ENCODE peak calls at places on chromosome 3, in seven cellular contexts. I is IMR-90, T is tibial nerve, C is testis, S is prostate gland, D is GM12878, Q is heart left ventricle. E is an unnamed sample.

GRCh38 chr3:72152551-72153476 is 367.9 kb upstream of the PROK2 start:
- DNase-seq in S (peak; percentile 85), T (peak; percentile 67), Q (peak; percentile 80), I (peak; percentile 69), D (no peak), C (peak; percentile 89), E (no peak)

GRCh38 chr3:52570076-52570475 is 33.7 kb downstream of the UQCC5 start:
- DNase-seq in D (no peak), T (no peak), I (peak; percentile 54), Q (no peak), C (no peak), S (no peak), E (no peak)

GRCh38 chr3:153634683-153635082 is 472.7 kb downstream of the RAP2B start:
- DNase-seq in T (no peak), S (no peak), Q (no peak), D (no peak), I (no peak), C (peak; percentile 34), E (no peak)

GRCh38 chr3:71602256-71602655 is 18.7 kb upstream of the FOXP1 start:
- DNase-seq in C (no peak), I (no peak), Q (no peak), D (no peak), S (no peak), T (no peak), E (no peak)

GRCh38 chr3:15291589-15292541 is 40.5 kb downstream of the SH3BP5 start:
- DNase-seq in I (no peak), T (no peak), D (peak; percentile 89), Q (no peak), S (no peak), C (no peak), E (no peak)

GRCh38 chr3:42101048-42101447 is 9.9 kb downstream of the TRAK1 start:
- DNase-seq in I (peak; percentile 79), Q (peak; percentile 56), T (peak; percentile 66), D (no peak), C (no peak), S (no peak), E (no peak)

GRCh38 chr3:186277268-186277909 is 84.6 kb downstream of the DGKG start:
- DNase-seq in C (peak; percentile 36), I (peak; percentile 75), T (peak; percentile 46), Q (no peak), S (no peak), D (no peak), E (no peak)

GRCh38 chr3:169923189-169923588 is 11.8 kb downstream of the SAMD7 start:
- DNase-seq in D (no peak), C (peak; percentile 95), Q (peak; percentile 88), S (peak; percentile 26), T (peak; percentile 11), I (no peak), E (no peak)

GRCh38 chr3:72186485-72186864 is 401.5 kb upstream of the PROK2 start:
- DNase-seq in D (no peak), S (no peak), I (peak; percentile 60), C (no peak), Q (no peak), T (no peak), E (no peak)

GRCh38 chr3:194871143-194871863 is 185.6 kb downstream of the FAM43A start:
- DNase-seq in C (peak; percentile 75), T (no peak), Q (peak; percentile 73), S (peak; percentile 94), D (no peak), I (peak; percentile 91), E (no peak)

GRCh38 chr3:158097571-158098553 is 8.4 kb downstream of the SHOX2 start:
- DNase-seq in Q (peak; percentile 52), T (no peak), I (peak; percentile 57), S (peak; percentile 59), D (peak; percentile 54), C (peak; percentile 75), E (no peak)

GRCh38 chr3:58175429-58176184 is 35.2 kb downstream of the DNASE1L3 start:
- DNase-seq in S (peak; percentile 46), T (no peak), C (peak; percentile 69), I (peak; percentile 46), Q (no peak), D (no peak), E (no peak)

GRCh38 chr3:42851228-42851834 is 24.3 kb downstream of the CYP8B1 start:
- DNase-seq in D (no peak), T (no peak), Q (no peak), S (no peak), I (no peak), C (no peak), E (no peak)

GRCh38 chr3:183824761-183825379 is 507 bp downstream of the MAP6D1 start:
- DNase-seq in D (no peak), Q (no peak), I (no peak), C (no peak), S (no peak), T (no peak), E (no peak)

GRCh38 chr3:179146911-179147570 is 1.1 kb upstream of the PIK3CA start:
- DNase-seq in D (peak; percentile 42), Q (no peak), I (peak; percentile 68), C (peak; percentile 32), T (peak; percentile 49), S (peak; percentile 48), E (no peak)

GRCh38 chr3:73192036-73192738 is 130.7 kb downstream of the EBLN2 start:
- DNase-seq in I (no peak), S (no peak), T (no peak), D (no peak), Q (no peak), C (no peak), E (no peak)

GRCh38 chr3:15633766-15634588 is 32.4 kb downstream of the BTD start:
- DNase-seq in T (no peak), Q (no peak), S (peak; percentile 56), D (no peak), C (no peak), I (peak; percentile 47), E (no peak)

GRCh38 chr3:172106989-172107388 is 67.6 kb downstream of the FNDC3B start:
- DNase-seq in T (peak; percentile 60), I (no peak), D (peak; percentile 70), Q (no peak), S (no peak), C (peak; percentile 48), E (no peak)

DNA sequence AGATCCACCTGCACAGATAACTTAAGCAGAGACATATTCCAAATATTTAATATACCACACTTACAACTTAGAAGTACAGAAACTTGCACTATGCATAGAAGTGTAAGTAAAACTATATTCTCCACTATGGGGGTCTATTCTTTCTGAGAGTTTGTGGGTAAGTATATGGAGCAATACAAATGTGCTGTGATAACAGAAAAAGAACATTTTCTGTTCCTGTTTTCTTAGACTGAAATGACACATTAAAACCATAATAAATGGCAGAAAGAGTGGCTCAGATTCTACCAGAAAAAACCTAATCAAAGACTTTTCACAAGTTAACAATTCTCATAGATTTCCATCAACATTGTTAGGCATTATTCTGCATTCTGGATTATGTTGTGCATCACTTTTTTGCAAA is 96.6 kb upstream of the WNT7A start:
- DNase-seq in C (no peak), Q (no peak), I (no peak), D (no peak), T (no peak), S (no peak), E (no peak)
- H3K9me3 ChIP-seq in C (no peaks in the 10 kb centered on the region), Q (no peaks in the 10 kb centered on the region), I (peaks cover 6% of the 10 kb centered on the region), D (no peaks in the 10 kb centered on the region), T (no peaks in the 10 kb centered on the region), S (no peaks in the 10 kb centered on the region), E (peaks cover 25% of the 10 kb centered on the region)

GRCh38 chr3:190513409-190514162 is at the start of gene IL1RAP:
- DNase-seq in Q (peak; percentile 94), T (peak; percentile 75), S (peak; percentile 91), C (peak; percentile 90), I (peak; percentile 88), D (peak; percentile 47), E (peak; percentile 70)
- TF ChIP-seq POLR2A in Q (no peak), T (peak; percentile 63), S (peak; percentile 91), C (no peak), I (peak; percentile 56), D (peak; percentile 49), E (no peak)

GRCh38 chr3:137737208-137737607 is 26.9 kb upstream of the SOX14 start:
- DNase-seq in I (no peak), T (no peak), Q (no peak), C (no peak), S (no peak), D (no peak), E (no peak)
- H3K9me3 ChIP-seq in I (peaks cover 6% of the 10 kb centered on the region), T (no peaks in the 10 kb centered on the region), Q (no peaks in the 10 kb centered on the region), C (no peaks in the 10 kb centered on the region), S (no peaks in the 10 kb centered on the region), D (no peaks in the 10 kb centered on the region), E (no peaks in the 10 kb centered on the region)

DNA sequence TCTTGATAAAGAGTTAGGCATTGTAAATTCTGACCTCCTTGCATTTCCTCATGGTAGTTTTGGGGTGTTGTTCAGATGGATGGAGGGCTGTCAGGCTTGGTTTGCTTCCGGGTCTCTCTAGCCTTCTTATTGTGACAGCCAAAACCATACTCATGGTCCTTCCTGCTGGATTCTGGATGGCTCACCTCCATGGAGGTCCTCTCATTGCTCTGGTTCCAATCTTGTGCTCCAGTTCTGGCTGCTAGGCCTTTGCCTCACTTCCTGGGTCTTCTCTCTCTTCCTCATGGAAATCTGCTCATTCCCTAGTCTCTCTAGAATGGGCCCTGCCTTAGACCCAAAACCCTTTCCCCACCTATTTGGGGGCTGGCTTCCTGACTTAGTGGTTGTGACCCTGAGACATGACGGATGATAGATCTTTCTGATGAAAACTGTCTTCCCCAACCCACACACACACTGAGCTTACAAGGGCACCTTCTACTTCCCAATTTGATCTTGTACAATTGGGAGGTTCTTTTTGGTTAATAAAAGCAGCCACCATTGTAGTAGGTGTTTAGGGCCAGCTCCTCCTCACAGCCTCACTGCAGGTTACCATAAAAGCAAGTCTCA is 66.1 kb upstream of the XCR1 start:
- DNase-seq in Q (no peak), T (no peak), I (no peak), C (no peak), S (no peak), D (no peak), E (no peak)
- TF ChIP-seq POLR2A in Q (no peak), T (no peak), I (no peak), C (no peak), S (no peak), D (no peak), E (no peak)

GRCh38 chr3:26090589-26090988 is 300.7 kb downstream of the OXSM start:
- DNase-seq in T (no peak), S (no peak), Q (no peak), I (no peak), D (no peak), C (no peak), E (no peak)
- H3K9me3 ChIP-seq in T (no peaks in the 10 kb centered on the region), S (no peaks in the 10 kb centered on the region), Q (no peaks in the 10 kb centered on the region), I (peaks cover 8% of the 10 kb centered on the region), D (no peaks in the 10 kb centered on the region), C (no peaks in the 10 kb centered on the region), E (no peaks in the 10 kb centered on the region)

GRCh38 chr3:86990734-86991481 is at the start of gene VGLL3:
- DNase-seq in I (peak; percentile 87), S (peak; percentile 83), C (peak; percentile 82), T (peak; percentile 62), D (no peak), Q (peak; percentile 62), E (no peak)
- TF ChIP-seq POLR2A in I (peak; percentile 92), S (peak; percentile 22), C (peak; percentile 36), T (peak; percentile 86), D (no peak), Q (no peak), E (peak; percentile 64)

E was measured in esophagus squamous epithelium.